ENCODE peak calls at places on chromosomes 5 and 9, in nine cellular contexts. M is AG04450, P is left ventricle myocardium inferior, N is WTC11, W is thoracic aorta, A is GM12864, X is neural crest cell, K is A549, S is suprapubic skin. Z is an unnamed sample.

GRCh38 chr5:123835421-123835820 is 323.4 kb downstream of the CSNK1G3 start:
- DNase-seq in K (no peak), N (no peak), W (no peak), S (no peak), X (no peak), M (no peak), P (no peak), A (no peak), Z (no peak)

GRCh38 chr9:14396171-14396570 is 82.2 kb upstream of the NFIB start:
- DNase-seq in M (no peak), A (no peak), N (no peak), K (no peak), W (no peak), P (peak), S (no peak), X (no peak), Z (no peak)

GRCh38 chr5:81778642-81779041 is 27.7 kb upstream of the SSBP2 start:
- DNase-seq in K (no peak), P (no peak), M (no peak), S (no peak), X (no peak), N (no peak), W (no peak), A (no peak), Z (no peak)

GRCh38 chr5:80569086-80569960 is 757 bp downstream of the ANKRD34B start:
- DNase-seq in W (no peak), P (no peak), N (peak), M (no peak), A (no peak), X (no peak), S (no peak), K (no peak), Z (peak)

GRCh38 chr5:78793907-78794687 is 145.5 kb upstream of the LHFPL2 start:
- DNase-seq in X (no peak), A (no peak), W (no peak), N (no peak), S (no peak), K (no peak), P (no peak), M (no peak), Z (no peak)

GRCh38 chr9:6330958-6331634 is 2.9 kb downstream of the TPD52L3 start:
- DNase-seq in A (no peak), N (no peak), M (no peak), W (no peak), X (no peak), S (no peak), P (no peak), K (no peak), Z (no peak)

GRCh38 chr5:95842955-95843544 is 20.5 kb upstream of the GLRX start:
- DNase-seq in M (no peak), S (no peak), P (peak), N (no peak), A (no peak), W (no peak), X (no peak), K (no peak), Z (peak)

GRCh38 chr5:98770911-98771322 is 2.5 kb upstream of the RGMB start:
- DNase-seq in P (no peak), W (no peak), N (no peak), S (no peak), A (no peak), M (no peak), X (no peak), K (peak), Z (peak)

GRCh38 chr5:170307575-170308465 is 10.2 kb upstream of the LCP2 start:
- DNase-seq in M (no peak), K (peak), X (no peak), P (peak), N (no peak), S (peak), W (peak), A (no peak), Z (peak)

GRCh38 chr5:120454094-120454798 is 9.9 kb upstream of the PRR16 start:
- DNase-seq in M (peak), A (no peak), W (no peak), P (no peak), X (no peak), N (no peak), S (no peak), K (no peak), Z (no peak)

GRCh38 chr9:95721132-95721531 is 154.4 kb upstream of the ERCC6L2 start:
- DNase-seq in A (no peak), N (no peak), K (no peak), X (no peak), P (no peak), S (no peak), W (no peak), M (no peak), Z (no peak)

GRCh38 chr5:199821-200645 is 8.7 kb downstream of the LRRC14B start:
- DNase-seq in X (no peak), A (no peak), W (no peak), K (no peak), N (no peak), S (peak), P (no peak), M (no peak), Z (no peak)

GRCh38 chr9:119961774-119962408 is 592.7 kb upstream of the BRINP1 start:
- DNase-seq in W (no peak), M (no peak), K (peak), S (no peak), A (no peak), P (peak), N (peak), X (peak), Z (peak)

GRCh38 chr5:109345699-109346098 is 64.1 kb downstream of the PJA2 start:
- DNase-seq in M (no peak), N (no peak), P (no peak), A (no peak), X (no peak), K (no peak), S (no peak), W (no peak), Z (no peak)

GRCh38 chr5:76715734-76716455 is at the start of gene F2R:
- DNase-seq in W (no peak), A (no peak), K (peak), M (no peak), P (peak), X (peak), S (no peak), N (peak), Z (peak)
- TF ChIP-seq CTCF in W (peak), A (peak), K (peak), M (peak), P (peak), X (peak), S (no peak), N (peak), Z (peak)

DNA sequence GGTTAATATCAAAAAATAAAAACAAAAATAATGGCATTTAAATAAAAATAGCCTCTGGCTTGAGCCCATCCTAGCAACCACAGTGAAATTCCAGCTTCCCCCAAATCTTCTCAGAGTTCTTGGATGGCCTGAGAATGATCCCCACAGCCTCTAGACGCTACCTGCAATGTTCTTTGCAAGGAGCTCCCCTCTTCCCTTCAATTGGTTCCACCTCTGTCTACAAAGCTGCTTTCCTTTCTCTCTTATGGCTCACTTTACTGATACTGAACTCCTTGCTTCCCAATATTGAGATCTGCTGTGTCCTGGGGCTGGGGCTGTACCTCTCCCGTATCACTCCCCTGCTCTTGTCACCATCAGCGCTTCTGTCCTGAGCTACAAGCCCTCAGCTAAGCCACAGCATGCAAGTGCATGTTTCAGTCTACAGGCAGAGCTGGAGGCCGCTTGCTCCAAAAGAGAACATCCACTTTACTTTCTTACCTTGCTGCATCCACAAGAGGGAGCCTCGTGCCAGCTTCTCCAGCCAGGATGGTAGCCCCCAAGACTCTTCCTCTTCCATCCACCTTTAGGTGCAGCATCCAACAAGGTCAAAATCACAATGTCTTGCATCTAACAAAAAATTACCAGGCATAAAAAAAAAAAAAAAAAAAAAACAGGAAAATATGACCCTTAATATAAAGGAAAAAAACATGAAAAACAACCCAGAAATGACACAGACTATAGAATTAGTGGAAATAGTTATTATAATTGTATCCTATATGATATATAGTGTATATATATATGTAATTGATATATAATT is 57.4 kb upstream of the PRSS3 start:
- DNase-seq in X (peak), W (no peak), M (peak), N (peak), A (no peak), S (no peak), P (peak), K (peak), Z (no peak)
- TF ChIP-seq CTCF in X (peak), W (no peak), M (peak), N (peak), A (peak), S (peak), P (peak), K (peak), Z (peak)

GRCh38 chr5:150175536-150175935 is 9.0 kb downstream of the CDX1 start:
- DNase-seq in M (no peak), P (no peak), S (no peak), N (peak), W (no peak), X (no peak), K (peak), A (no peak), Z (peak)
- TF ChIP-seq CTCF in M (peak), P (peak), S (no peak), N (peak), W (peak), X (peak), K (peak), A (peak), Z (peak)

GRCh38 chr5:6832272-6832671 is 119.0 kb downstream of the TENT4A start:
- DNase-seq in W (no peak), M (no peak), X (no peak), N (no peak), S (no peak), A (no peak), K (no peak), P (no peak), Z (no peak)

GRCh38 chr5:6830643-6831239 is 117.5 kb downstream of the TENT4A start:
- DNase-seq in M (no peak), W (no peak), S (no peak), N (no peak), A (no peak), K (no peak), X (no peak), P (no peak), Z (no peak)

GRCh38 chr5:6832994-6833393 is 119.8 kb downstream of the TENT4A start:
- DNase-seq in K (no peak), S (no peak), X (no peak), P (no peak), W (no peak), N (no peak), M (no peak), A (no peak), Z (no peak)

GRCh38 chr5:6833406-6833805 is 120.2 kb downstream of the TENT4A start:
- DNase-seq in A (no peak), K (no peak), W (no peak), N (no peak), S (no peak), M (no peak), P (no peak), X (no peak), Z (no peak)

DNA sequence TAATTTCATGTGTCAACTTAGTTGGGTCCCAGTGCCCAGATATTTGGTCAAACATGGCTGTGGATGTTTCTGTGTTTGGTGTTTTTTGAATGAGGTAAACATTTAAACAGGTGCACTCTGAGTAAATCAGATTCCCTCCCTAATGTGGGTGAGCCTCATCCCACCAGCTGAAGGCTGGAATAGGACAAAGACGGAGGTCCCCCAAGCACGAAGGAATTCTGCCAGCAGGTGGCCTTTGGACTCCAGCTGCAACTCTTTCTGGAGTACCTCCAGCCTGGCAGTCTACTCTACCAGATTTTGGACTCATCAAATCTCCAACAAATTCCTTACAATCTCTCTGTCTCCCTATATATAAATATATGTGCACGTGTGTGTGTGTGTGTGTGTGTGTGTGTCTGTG is 118.4 kb downstream of the TENT4A start:
- DNase-seq in X (no peak), A (no peak), W (no peak), P (no peak), K (no peak), M (no peak), N (no peak), S (no peak), Z (no peak)
- TF ChIP-seq CTCF in X (no peak), A (no peak), W (no peak), P (no peak), K (no peak), M (no peak), N (no peak), S (no peak), Z (no peak)

GRCh38 chr9:108439967-108440366 is 415.8 kb downstream of the ACTL7B start:
- DNase-seq in P (no peak), X (no peak), K (no peak), M (no peak), A (no peak), N (no peak), S (no peak), W (no peak), Z (no peak)
- TF ChIP-seq CTCF in P (no peak), X (no peak), K (no peak), M (no peak), A (no peak), N (no peak), S (no peak), W (no peak), Z (no peak)